ENCODE peak calls at places on chromosomes 3 and 15, in seven cellular contexts. L, H, T, Q, P, X and A are unnamed samples.

GRCh38 chr15:28945626-28946215 is 59.9 kb downstream of the APBA2 start:
- DNase-seq in P (no peak), T (no peak), H (no peak), Q (no peak), X (no peak), L (no peak), A (no peak)

GRCh38 chr3:112794622-112795172 is 52.0 kb downstream of the CD200R1L start:
- DNase-seq in T (no peak), Q (no peak), H (peak; percentile 30), P (no peak), X (no peak), L (no peak), A (no peak)

GRCh38 chr15:72445426-72445825 is 28.7 kb upstream of the ARIH1 start:
- DNase-seq in L (no peak), T (no peak), P (no peak), H (no peak), X (no peak), Q (no peak), A (no peak)

GRCh38 chr15:100140527-100141303 is 201.1 kb downstream of the ADAMTS17 start:
- DNase-seq in L (no peak), X (no peak), H (no peak), P (no peak), T (no peak), Q (no peak), A (no peak)

GRCh38 chr15:41870689-41871081 is 23.2 kb downstream of the SPTBN5 start:
- DNase-seq in P (peak; percentile 57), Q (no peak), H (no peak), T (no peak), X (no peak), L (no peak), A (no peak)

GRCh38 chr3:65493371-65493882 is 545.3 kb downstream of the MAGI1 start:
- DNase-seq in L (no peak), X (no peak), Q (no peak), T (no peak), H (no peak), P (no peak), A (no peak)

GRCh38 chr15:74060251-74060650 is 22.1 kb downstream of the GOLGA6A start:
- DNase-seq in H (no peak), T (no peak), X (no peak), L (no peak), Q (no peak), P (no peak), A (no peak)

GRCh38 chr15:28098766-28099554 is at the start of gene OCA2:
- DNase-seq in X (no peak), H (peak; percentile 71), Q (peak; percentile 40), P (no peak), T (no peak), L (no peak), A (no peak)

GRCh38 chr15:74308643-74308945 is 58.9 kb downstream of the CYP11A1 start:
- DNase-seq in T (no peak), Q (no peak), X (no peak), L (no peak), H (no peak), P (no peak), A (no peak)

GRCh38 chr3:46971742-46972141 is 4.8 kb downstream of the CCDC12 start:
- DNase-seq in X (no peak), L (peak; percentile 76), T (no peak), Q (no peak), P (no peak), H (no peak), A (no peak)

GRCh38 chr15:70023769-70024491 is 73.8 kb downstream of the TLE3 start:
- DNase-seq in H (no peak), L (no peak), T (no peak), P (no peak), X (peak; percentile 27), Q (no peak), A (no peak)

GRCh38 chr3:111936967-111937366 is 41.9 kb upstream of the ABHD10 start:
- DNase-seq in L (no peak), P (no peak), H (no peak), Q (no peak), T (no peak), X (no peak), A (no peak)

DNA sequence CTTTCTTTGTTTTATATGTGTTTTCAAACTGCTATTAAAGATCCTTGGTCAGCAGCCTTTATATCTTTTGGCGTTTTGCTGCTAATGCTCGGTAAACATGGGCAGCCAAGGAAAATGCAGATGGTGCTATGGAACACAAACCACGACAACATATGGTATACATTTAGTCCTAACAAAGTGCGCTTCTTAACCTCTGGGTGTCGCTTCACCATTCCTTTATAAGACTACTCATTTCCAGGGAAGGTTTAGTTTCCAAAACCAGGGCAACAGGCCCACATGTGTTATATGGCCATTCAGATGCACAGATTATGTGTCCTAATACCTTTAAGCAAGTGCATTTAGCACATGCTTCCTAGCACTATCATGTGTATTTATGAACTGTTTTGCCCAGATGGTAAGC is 14.7 kb downstream of the SHOX2 start:
- DNase-seq in L (no peak), T (no peak), P (no peak), Q (peak; percentile 28), X (no peak), H (no peak), A (no peak)
- TF ChIP-seq CTCF in L (no peak), T (peak; percentile 30), P (peak; percentile 39), Q (peak; percentile 56), X (no peak), H (no peak), A (no peak)

GRCh38 chr15:65642588-65642987 is 20.9 kb downstream of the SLC24A1 start:
- DNase-seq in H (no peak), X (no peak), P (no peak), T (no peak), L (no peak), Q (no peak), A (no peak)

GRCh38 chr15:65639509-65639908 is 17.8 kb downstream of the SLC24A1 start:
- DNase-seq in Q (no peak), T (no peak), X (no peak), L (no peak), P (no peak), H (no peak), A (peak; percentile 11)

GRCh38 chr15:65638681-65639089 is 16.9 kb downstream of the SLC24A1 start:
- DNase-seq in Q (peak; percentile 96), X (peak; percentile 42), L (peak; percentile 83), T (peak; percentile 69), H (peak; percentile 76), P (peak; percentile 55), A (peak; percentile 80)

GRCh38 chr15:65644282-65644681 is 22.5 kb downstream of the SLC24A1 start:
- DNase-seq in X (no peak), P (no peak), L (no peak), Q (no peak), T (no peak), H (no peak), A (no peak)

DNA sequence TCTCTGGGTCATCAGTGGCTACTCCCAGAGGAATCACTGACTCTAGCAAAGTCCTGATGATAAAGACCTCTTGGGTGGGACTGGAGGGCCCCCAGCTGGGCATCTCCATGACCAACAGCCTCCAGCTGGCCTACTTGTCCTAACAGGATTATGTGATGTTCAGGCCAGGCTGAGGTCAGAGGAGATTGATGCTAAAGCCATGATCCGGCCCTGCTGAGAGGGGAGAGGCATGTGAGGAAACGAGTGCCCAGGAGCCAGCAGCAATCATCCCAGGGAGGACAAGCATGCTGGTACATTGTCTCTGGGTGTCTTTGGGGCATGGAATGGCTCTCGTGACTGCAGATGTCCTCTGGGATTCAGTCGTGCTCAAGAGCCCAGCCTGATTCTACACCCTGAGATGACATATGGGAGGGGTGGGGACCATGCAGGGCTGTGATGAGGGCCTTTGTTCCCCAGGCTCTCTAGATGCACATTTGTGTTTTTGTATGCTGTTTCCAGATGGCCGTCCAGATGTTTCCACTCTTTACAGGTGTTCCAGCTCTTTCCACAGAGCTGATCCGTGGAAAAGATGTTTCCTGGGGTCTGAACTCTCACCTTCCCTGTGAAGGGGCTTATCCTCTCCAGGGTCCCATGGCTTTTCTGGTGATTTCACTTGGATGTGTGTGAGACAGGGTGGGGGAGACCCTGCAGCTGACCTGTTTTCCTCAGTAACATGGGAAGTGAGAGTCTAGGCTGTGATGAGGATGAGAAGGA is 20.2 kb downstream of the SLC24A1 start:
- DNase-seq in T (no peak), L (no peak), Q (no peak), P (no peak), H (no peak), X (no peak), A (peak; percentile 6)
- TF ChIP-seq CTCF in T (no peak), L (no peak), Q (no peak), P (no peak), H (no peak), X (no peak), A (no peak)

DNA sequence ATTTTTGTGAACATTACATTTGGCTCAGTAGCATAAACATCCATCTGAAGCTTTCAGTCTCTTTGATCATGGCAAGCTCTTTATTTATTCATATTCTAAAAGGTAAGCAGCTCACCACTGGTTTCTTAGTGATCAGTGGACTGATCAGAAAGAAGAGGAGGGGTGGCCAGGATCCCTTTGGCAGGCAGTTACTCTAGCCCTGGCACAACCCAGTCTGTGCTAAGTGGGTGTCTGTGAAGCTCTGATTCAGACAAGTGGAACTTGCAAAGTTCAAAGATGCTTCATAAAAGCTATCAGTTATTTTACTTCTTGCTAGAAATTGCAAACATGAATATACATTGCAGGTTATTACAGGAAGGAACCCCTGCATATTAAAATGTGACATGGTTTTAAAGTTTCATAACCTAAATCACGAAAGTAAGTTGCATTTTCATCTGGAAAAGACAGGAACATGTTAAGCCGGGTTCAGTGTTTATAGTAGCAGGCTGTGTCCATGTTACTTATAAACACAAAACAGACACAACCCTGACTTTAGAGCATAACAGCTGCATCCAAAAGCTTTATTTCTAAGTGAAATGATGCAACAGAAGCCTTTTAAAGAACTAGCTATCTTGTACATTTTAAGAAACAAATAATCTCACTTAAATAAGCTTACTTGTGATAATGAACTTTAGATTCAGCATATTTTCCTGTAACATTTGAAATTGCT is 785.3 kb downstream of the MCTP2 start:
- DNase-seq in Q (no peak), P (peak; percentile 11), T (no peak), X (no peak), L (no peak), H (no peak), A (no peak)
- TF ChIP-seq CTCF in Q (no peak), P (no peak), T (no peak), X (no peak), L (no peak), H (no peak), A (no peak)

DNA sequence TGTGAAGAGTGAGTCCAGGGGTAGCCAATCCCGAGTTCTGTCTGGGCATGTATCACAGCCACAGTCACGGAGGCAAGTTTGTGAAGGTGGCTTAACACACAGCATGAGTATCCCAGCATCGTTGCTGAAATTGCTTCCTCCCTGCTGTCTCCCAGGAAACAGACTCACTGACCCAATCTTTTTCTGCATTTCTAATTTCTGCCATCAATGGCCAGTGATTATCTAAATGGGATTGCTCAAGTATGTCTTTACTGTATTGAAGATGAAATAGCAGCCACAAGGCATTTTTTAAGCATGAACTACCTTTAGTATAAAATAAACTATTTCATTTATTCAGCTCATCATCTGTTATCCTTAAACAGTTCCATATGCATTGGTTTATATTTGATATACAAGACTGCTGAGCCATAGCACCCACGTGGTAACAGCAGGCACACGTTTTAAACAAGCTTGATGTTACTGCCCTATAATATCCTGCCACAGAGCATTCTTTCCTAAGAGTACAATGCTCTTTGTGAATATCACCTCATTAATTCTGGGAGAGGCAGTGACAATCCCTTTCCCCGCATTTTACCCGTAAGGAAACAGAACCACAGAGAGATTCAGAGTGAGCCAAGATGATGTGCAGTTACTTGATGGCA is 276.6 kb upstream of the THBS1 start:
- DNase-seq in X (no peak), H (no peak), L (no peak), T (no peak), Q (no peak), P (peak; percentile 98), A (no peak)
- TF ChIP-seq CTCF in X (no peak), H (no peak), L (no peak), T (no peak), Q (no peak), P (no peak), A (no peak)

GRCh38 chr3:131549340-131549739 is 46.6 kb upstream of the MRPL3 start:
- DNase-seq in L (no peak), Q (no peak), P (no peak), X (no peak), H (no peak), T (no peak), A (no peak)
- TF ChIP-seq CTCF in L (peak; percentile 71), Q (peak; percentile 38), P (peak; percentile 41), X (no peak), H (peak; percentile 28), T (peak; percentile 72), A (peak; percentile 33)